ENCODE peak calls at places on chromosomes 12 and 14, in seven cellular contexts. U is tibial artery; W is naive thymus-derived CD4-positive, alpha-beta T cell; A is Panc1; I is upper lobe of right lung; Y is AG04450; V is psoas muscle. D is an unnamed sample.

GRCh38 chr12:2900642-2901041 is 10.0 kb downstream of the TULP3 start:
- DNase-seq in Y (no peak), V (no peak), U (no peak), W (no peak), A (no peak), I (no peak), D (no peak)

GRCh38 chr12:84508325-84508861 is 404.2 kb downstream of the SLC6A15 start:
- DNase-seq in V (no peak), I (no peak), Y (no peak), U (no peak), A (no peak), W (no peak), D (no peak)

GRCh38 chr14:31038521-31039166 is 12.5 kb upstream of the STRN3 start:
- DNase-seq in U (no peak), Y (no peak), V (no peak), A (no peak), W (no peak), I (no peak), D (no peak)

GRCh38 chr12:112408621-112409020 is 784 bp downstream of the RPL6 start:
- DNase-seq in A (no peak), V (no peak), U (no peak), I (no peak), Y (no peak), W (no peak), D (no peak)

GRCh38 chr12:105414088-105414487 is 83.6 kb downstream of the C12orf75 start:
- DNase-seq in A (no peak), V (no peak), Y (no peak), I (no peak), U (no peak), W (no peak), D (no peak)

GRCh38 chr12:100058482-100059029 is 73.8 kb upstream of the ANKS1B start:
- DNase-seq in V (no peak), Y (peak; percentile 74), W (no peak), U (no peak), A (no peak), I (no peak), D (no peak)

GRCh38 chr12:50182461-50182860 is 15.3 kb upstream of the CERS5 start:
- DNase-seq in A (no peak), U (no peak), W (no peak), V (no peak), Y (no peak), I (no peak), D (no peak)

GRCh38 chr12:80268924-80269749 is 169.8 kb downstream of the OTOGL start:
- DNase-seq in Y (peak; percentile 56), I (no peak), U (no peak), V (no peak), A (peak; percentile 75), W (no peak), D (no peak)

GRCh38 chr14:47276931-47277330 is 398.5 kb downstream of the MDGA2 start:
- DNase-seq in Y (no peak), I (no peak), W (no peak), V (no peak), A (no peak), U (no peak), D (no peak)

GRCh38 chr14:71638523-71639196 is 293.6 kb upstream of the RGS6 start:
- DNase-seq in A (no peak), I (no peak), W (no peak), Y (peak; percentile 32), U (no peak), V (no peak), D (no peak)

GRCh38 chr12:95574799-95575452 is 23.6 kb upstream of the USP44 start:
- DNase-seq in A (peak; percentile 13), W (no peak), V (no peak), I (no peak), Y (no peak), U (no peak), D (no peak)

GRCh38 chr12:34391771-34392581 is 369.7 kb downstream of the ALG10 start:
- DNase-seq in W (no peak), I (peak; percentile 46), U (peak; percentile 60), V (peak; percentile 3), A (no peak), Y (no peak), D (no peak)

GRCh38 chr12:132079190-132079589 is 64.9 kb downstream of the DDX51 start:
- DNase-seq in U (no peak), Y (no peak), A (no peak), W (no peak), V (no peak), I (no peak), D (no peak)

GRCh38 chr12:77894548-77894947 is 63.9 kb downstream of the NAV3 start:
- DNase-seq in W (no peak), U (no peak), I (no peak), A (no peak), V (no peak), Y (no peak), D (no peak)

GRCh38 chr14:88322505-88323085 is 474 bp downstream of the KCNK10 start:
- DNase-seq in U (no peak), Y (no peak), W (no peak), V (no peak), A (no peak), I (no peak), D (no peak)

GRCh38 chr12:24723759-24724158 is 225.1 kb downstream of the BCAT1 start:
- DNase-seq in I (no peak), V (no peak), A (no peak), Y (no peak), W (no peak), U (no peak), D (no peak)

GRCh38 chr12:130948136-130948535 is 5.6 kb upstream of the ADGRD1 start:
- DNase-seq in V (no peak), Y (no peak), W (no peak), I (no peak), A (no peak), U (no peak), D (no peak)

GRCh38 chr12:1837541-1838206 is 17.3 kb downstream of the LRTM2 start:
- DNase-seq in Y (no peak), U (no peak), A (no peak), V (no peak), W (no peak), I (no peak), D (no peak)

DNA sequence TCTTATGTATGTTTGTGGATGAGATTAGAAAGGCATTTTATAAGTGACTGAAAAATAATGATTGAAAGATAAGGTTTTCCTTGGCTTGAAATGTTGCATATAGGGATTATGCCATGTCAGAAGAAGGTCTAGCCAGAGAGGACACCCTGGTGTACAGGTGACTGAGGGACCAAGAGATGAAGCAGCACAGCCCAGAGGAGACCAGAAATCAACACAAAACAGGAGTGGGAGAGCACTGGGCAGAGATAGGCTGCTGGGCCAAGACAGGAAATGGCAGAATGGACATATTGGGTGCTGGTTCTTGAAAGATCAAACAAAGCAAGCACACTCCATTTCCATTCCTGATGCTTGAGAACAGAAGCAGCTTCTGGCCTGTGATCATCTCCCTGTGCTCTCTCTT is 24.4 kb upstream of the FRMD6 start:
- DNase-seq in U (no peak), W (no peak), A (no peak), Y (no peak), I (no peak), V (no peak), D (no peak)
- H3K4me3 ChIP-seq in U (no peak overlapping the region), W (no peak overlapping the region), A (no peak overlapping the region), Y (no peak overlapping the region), I (no peak overlapping the region), V (no peak overlapping the region), D (no peak overlapping the region)

GRCh38 chr12:63877693-63878092 is 33.2 kb downstream of the SRGAP1 start:
- DNase-seq in U (no peak), A (no peak), W (no peak), I (no peak), V (no peak), Y (no peak), D (no peak)
- H3K4me3 ChIP-seq in U (no peak overlapping the region), A (no peak overlapping the region), W (no peak overlapping the region), I (no peak overlapping the region), V (no peak overlapping the region), Y (no peak overlapping the region), D (no peak overlapping the region)

GRCh38 chr14:76264384-76264783 is 111.6 kb upstream of the ESRRB start:
- DNase-seq in Y (no peak), W (no peak), A (no peak), V (no peak), U (no peak), I (no peak), D (no peak)

GRCh38 chr14:76268700-76269099 is 107.2 kb upstream of the ESRRB start:
- DNase-seq in U (no peak), A (no peak), I (no peak), V (no peak), W (no peak), Y (no peak), D (no peak)

GRCh38 chr14:76271371-76271770 is 104.6 kb upstream of the ESRRB start:
- DNase-seq in U (peak; percentile 2), A (no peak), V (no peak), W (no peak), Y (no peak), I (no peak), D (no peak)

GRCh38 chr14:76267322-76268012 is 108.5 kb upstream of the ESRRB start:
- DNase-seq in V (peak; percentile 66), Y (no peak), W (no peak), U (peak; percentile 78), I (peak; percentile 84), A (peak; percentile 1), D (no peak)

DNA sequence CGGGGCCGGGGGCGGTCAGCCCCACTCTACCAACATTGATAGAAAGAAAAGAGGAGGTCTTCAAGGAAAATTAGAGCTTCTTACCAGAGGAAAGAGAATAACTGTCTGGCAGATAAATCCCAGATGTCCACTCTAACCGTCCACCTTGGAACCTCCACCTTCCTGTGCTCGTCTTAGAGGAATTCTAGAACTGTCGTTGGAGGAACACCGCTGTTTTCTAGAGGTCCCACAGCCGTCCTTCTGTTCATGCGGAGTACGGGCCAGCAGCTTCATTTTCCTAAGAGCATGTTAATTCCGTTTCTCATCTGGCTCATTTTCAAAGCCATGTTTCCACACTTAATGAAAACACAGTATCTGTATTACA is 107.9 kb upstream of the ESRRB start:
- DNase-seq in U (no peak), W (no peak), A (no peak), I (no peak), Y (no peak), V (no peak), D (no peak)
- H3K4me3 ChIP-seq in U (peak overlapping the region; percentile 49), W (peak overlapping the region; percentile 1), A (peak overlapping the region; percentile 42), I (peak overlapping the region; percentile 48), Y (peak overlapping the region; percentile 59), V (peak overlapping the region; percentile 80), D (no peak overlapping the region)

DNA sequence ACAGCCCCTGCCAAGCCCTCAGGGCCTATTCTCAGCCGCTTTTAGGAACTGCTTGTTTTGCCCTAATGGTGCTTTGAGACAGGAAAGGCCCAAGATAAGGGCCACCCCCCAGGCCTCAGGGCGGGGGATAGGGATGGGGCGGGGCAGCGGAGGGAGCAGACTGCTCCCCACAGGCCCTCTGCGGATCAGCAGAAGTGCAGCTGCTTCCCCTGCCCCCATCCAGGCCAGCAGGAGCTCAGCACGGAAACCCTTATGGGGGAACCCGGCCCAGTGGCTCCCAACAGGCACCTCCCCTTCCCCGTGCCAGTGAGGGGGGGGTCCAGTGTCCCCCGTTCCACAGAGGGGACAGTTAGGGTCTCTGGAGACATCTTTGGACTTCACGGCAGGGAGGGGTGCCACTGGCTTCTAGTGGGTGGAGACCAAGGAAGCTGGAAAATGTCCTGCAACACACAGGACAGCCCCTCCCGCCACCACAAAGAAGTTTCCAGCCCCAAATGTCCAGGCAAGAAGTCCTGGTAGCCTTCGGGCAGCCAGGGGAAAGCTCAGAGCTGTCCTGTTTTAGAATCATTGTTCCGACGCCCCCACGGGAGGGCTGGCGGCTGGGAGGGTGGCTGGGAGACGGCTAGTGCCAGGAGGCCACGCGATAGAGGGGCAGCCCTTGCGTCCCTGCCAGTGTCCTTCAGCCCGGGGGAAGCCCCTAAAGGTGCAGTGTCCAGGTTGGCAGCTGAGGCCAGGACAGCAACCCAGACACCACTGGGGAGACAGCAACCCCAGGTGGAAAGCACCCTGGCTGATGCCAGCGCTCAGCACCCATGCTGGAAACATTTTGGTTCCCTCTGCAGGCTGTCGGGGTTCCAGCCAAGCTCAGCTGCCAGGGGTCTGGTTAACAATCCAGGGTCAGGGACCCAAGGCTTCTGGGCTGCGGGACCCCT is 10.4 kb upstream of the GPR132 start:
- DNase-seq in A (no peak), W (no peak), I (peak; percentile 70), Y (no peak), U (no peak), V (no peak), D (no peak)
- H3K4me3 ChIP-seq in A (no peak overlapping the region), W (no peak overlapping the region), I (peak overlapping the region; percentile 14), Y (no peak overlapping the region), U (no peak overlapping the region), V (peak overlapping the region; percentile 11), D (no peak overlapping the region)